ENCODE peak calls at places on chromosomes 12 and 14, in six cellular contexts. A is AG09319, Y is fibroblast of mammary gland, X is HFFc6, L is fibroblast of pulmonary artery, R is heart left ventricle. N is an unnamed sample.

GRCh38 chr12:29200586-29200985 is 51.5 kb downstream of the FAR2 start:
- DNase-seq in L (no peak), X (no peak), Y (no peak), A (no peak), R (no peak), N (no peak)

GRCh38 chr12:91111366-91112321 is at the start of gene LUM:
- DNase-seq in Y (peak), X (peak), R (peak), L (peak), A (peak), N (no peak)

GRCh38 chr14:35808076-35808657 is 928 bp downstream of the RALGAPA1 start:
- DNase-seq in L (no peak), Y (peak), A (no peak), R (no peak), X (no peak), N (no peak)

GRCh38 chr12:116559330-116560080 is at the start of gene MAP1LC3B2:
- DNase-seq in R (peak), L (peak), X (no peak), Y (peak), A (peak), N (no peak)

GRCh38 chr12:94205738-94206310 is 57.4 kb downstream of the PLXNC1 start:
- DNase-seq in X (no peak), Y (no peak), L (no peak), R (no peak), A (no peak), N (no peak)

GRCh38 chr14:95495093-95495492 is 21.4 kb downstream of the SYNE3 start:
- DNase-seq in A (no peak), R (no peak), X (no peak), L (no peak), Y (no peak), N (no peak)

GRCh38 chr14:91373591-91374245 is 43.9 kb downstream of the CCDC88C start:
- DNase-seq in X (no peak), R (no peak), L (no peak), Y (no peak), A (no peak), N (no peak)

GRCh38 chr12:65778268-65779090 is 45.8 kb upstream of the HMGA2 start:
- DNase-seq in Y (peak), R (no peak), L (peak), A (peak), X (peak), N (no peak)

GRCh38 chr12:6086316-6086715 is 38.2 kb downstream of the VWF start:
- DNase-seq in Y (no peak), A (no peak), L (no peak), X (no peak), R (no peak), N (no peak)

GRCh38 chr12:8941691-8942478 is 7.6 kb downstream of the M6PR start:
- DNase-seq in Y (no peak), R (no peak), A (no peak), X (no peak), L (no peak), N (no peak)

GRCh38 chr12:22981711-22982110 is 356.7 kb downstream of the ETNK1 start:
- DNase-seq in R (no peak), A (no peak), Y (peak), L (peak), X (peak), N (no peak)
- TF ChIP-seq CTCF in R (no peak), A (peak), Y (peak), L (peak), X (peak), N (peak)

GRCh38 chr14:25233613-25234012 is 183.7 kb upstream of the STXBP6 start:
- DNase-seq in X (no peak), Y (no peak), A (no peak), L (no peak), R (no peak), N (no peak)

GRCh38 chr14:25239170-25239569 is 189.2 kb upstream of the STXBP6 start:
- DNase-seq in A (no peak), R (no peak), L (no peak), Y (no peak), X (no peak), N (no peak)

GRCh38 chr14:25237845-25238244 is 187.9 kb upstream of the STXBP6 start:
- DNase-seq in X (no peak), L (peak), R (no peak), A (no peak), Y (peak), N (no peak)
- TF ChIP-seq CTCF in X (peak), L (no peak), R (no peak), A (no peak), Y (no peak), N (peak)

GRCh38 chr12:95944108-95944704 is 1.1 kb downstream of the AMDHD1 start:
- DNase-seq in L (no peak), Y (no peak), X (no peak), R (no peak), A (no peak), N (no peak)

GRCh38 chr12:95942106-95942531 is 295 bp downstream of the CCDC38 start:
- DNase-seq in L (no peak), X (no peak), Y (no peak), R (no peak), A (no peak), N (no peak)

GRCh38 chr12:95940514-95940913 is 1.9 kb downstream of the CCDC38 start:
- DNase-seq in X (no peak), Y (no peak), A (no peak), L (no peak), R (no peak), N (no peak)

GRCh38 chr12:95942532-95943230 is at the start of gene CCDC38:
- DNase-seq in A (no peak), Y (peak), L (peak), X (peak), R (peak), N (no peak)

GRCh38 chr12:95943231-95943842 is at the start of gene AMDHD1:
- DNase-seq in L (peak), Y (peak), A (no peak), X (peak), R (peak), N (no peak)
- TF ChIP-seq CTCF in L (peak), Y (no peak), A (peak), X (peak), R (peak), N (peak)

DNA sequence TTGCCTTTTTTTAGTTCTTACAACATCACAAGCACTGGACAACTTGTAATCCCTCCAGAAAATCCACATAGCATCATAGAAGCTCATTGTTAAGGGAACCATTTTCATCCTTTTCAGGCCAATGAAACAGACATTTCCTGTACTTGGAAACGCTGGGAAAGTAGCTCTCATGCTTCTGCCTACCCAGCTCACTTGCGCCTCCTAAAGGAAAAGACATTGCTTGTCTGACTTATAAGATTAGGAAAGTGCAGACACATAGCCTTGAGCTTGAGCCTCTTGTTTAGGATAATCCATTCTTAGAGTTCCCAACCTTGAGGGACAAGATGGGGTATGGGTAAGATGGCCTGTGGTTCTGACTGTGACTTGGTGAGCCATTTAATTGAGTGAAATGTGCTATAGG is 589.5 kb downstream of the NOVA1 start:
- DNase-seq in Y (peak), L (peak), A (no peak), X (no peak), R (no peak), N (no peak)
- TF ChIP-seq CTCF in Y (peak), L (peak), A (no peak), X (no peak), R (no peak), N (no peak)

N was measured in chondrocyte.